ENCODE peak calls at places on chromosomes 16 and 17, in four cellular contexts. C is GM10248, H is head of caudate nucleus, S is putamen. T is an unnamed sample.
A peak's percentile ranks its signal among the peaks of the same experiment; 100 is the strongest.

GRCh38 chr17:35537569-35538209 is at the start of gene SLFN12L:
- DNase-seq in C (peak; percentile 40), H (no peak), S (no peak), T (peak; percentile 82)

GRCh38 chr17:36675250-36675649 is 73.9 kb downstream of the MRM1 start:
- DNase-seq in C (no peak), H (no peak), S (no peak), T (peak; percentile 42)

GRCh38 chr17:75109407-75110236 is at the start of gene ARMC7:
- DNase-seq in C (peak; percentile 97), H (peak; percentile 90), S (peak; percentile 83), T (peak; percentile 93)

GRCh38 chr17:21425321-21425720 is 49.2 kb downstream of the KCNJ12 start:
- DNase-seq in C (no peak), H (no peak), S (no peak), T (no peak)

GRCh38 chr17:4599505-4600281 is 15.4 kb downstream of the SMTNL2 start:
- DNase-seq in C (no peak), H (no peak), S (no peak), T (no peak)

GRCh38 chr17:55758171-55758570 is 7.3 kb downstream of the PCTP start:
- DNase-seq in C (no peak), H (no peak), S (no peak), T (no peak)

GRCh38 chr17:8875957-8876356 is 8.5 kb upstream of the PIK3R6 start:
- DNase-seq in C (no peak), H (no peak), S (no peak), T (no peak)

GRCh38 chr16:7990864-7991263 is 599.4 kb downstream of the TMEM114 start:
- DNase-seq in C (no peak), H (no peak), S (no peak), T (no peak)

GRCh38 chr16:78538919-78539318 is 439.5 kb downstream of the WWOX start:
- DNase-seq in C (no peak), H (no peak), S (no peak), T (no peak)

GRCh38 chr17:4035081-4035680 is 70.9 kb upstream of the ATP2A3 start:
- DNase-seq in C (no peak), H (no peak), S (no peak), T (no peak)

GRCh38 chr16:2470603-2471015 is 488 bp upstream of the NTN3 start:
- DNase-seq in C (no peak), H (no peak), S (no peak), T (no peak)

GRCh38 chr17:51610834-51611233 is 350.5 kb downstream of the UTP18 start:
- DNase-seq in C (no peak), H (no peak), S (no peak), T (no peak)

GRCh38 chr17:57011482-57012015 is 33.6 kb downstream of the SCPEP1 start:
- DNase-seq in C (no peak), H (no peak), S (no peak), T (no peak)

GRCh38 chr16:1141716-1142115 is 11.2 kb upstream of the CACNA1H start:
- DNase-seq in C (no peak), H (no peak), S (no peak), T (no peak)

GRCh38 chr16:19029980-19030379 is 37.4 kb upstream of the COQ7 start:
- DNase-seq in C (no peak), H (no peak), S (no peak), T (no peak)

GRCh38 chr17:75842963-75843576 is 1.1 kb downstream of the UNC13D start:
- DNase-seq in C (no peak), H (no peak), S (no peak), T (peak; percentile 49)

GRCh38 chr17:82017612-82018151 is 5.0 kb downstream of the CENPX start:
- DNase-seq in C (no peak), H (no peak), S (no peak), T (no peak)

GRCh38 chr17:8372422-8372821 is 4.1 kb downstream of the KRABD2 start:
- DNase-seq in C (no peak), H (no peak), S (no peak), T (no peak)

GRCh38 chr17:39486242-39486641 is 25.0 kb downstream of the CDK12 start:
- DNase-seq in C (no peak), H (no peak), S (no peak), T (no peak)

GRCh38 chr17:50911890-50912289 is 45.7 kb upstream of the TOB1 start:
- DNase-seq in C (no peak), H (no peak), S (no peak), T (no peak)

GRCh38 chr17:68572138-68572842 is 28.9 kb downstream of the FAM20A start:
- DNase-seq in C (no peak), H (no peak), S (no peak), T (no peak)

GRCh38 chr16:16009396-16009795 is 60.0 kb downstream of the ABCC1 start:
- DNase-seq in C (no peak), H (no peak), S (no peak), T (no peak)

GRCh38 chr17:20059728-20060188 is 50.6 kb downstream of the SPECC1 start:
- DNase-seq in C (peak; percentile 47), H (no peak), S (no peak), T (peak; percentile 83)

GRCh38 chr16:70472786-70473433 is 18.5 kb downstream of the FCSK start:
- DNase-seq in C (no peak), H (no peak), S (no peak), T (no peak)

GRCh38 chr17:77424585-77425344 is 284.0 kb downstream of the SEC14L1 start:
- DNase-seq in C (no peak), H (peak; percentile 82), S (peak; percentile 66), T (no peak)

GRCh38 chr17:17041018-17041521 is 1.2 kb upstream of the MPRIP start:
- DNase-seq in C (no peak), H (peak; percentile 61), S (peak; percentile 82), T (no peak)

GRCh38 chr17:21061971-21062526 is 19.2 kb upstream of the USP22 start:
- DNase-seq in C (peak; percentile 67), H (no peak), S (no peak), T (peak; percentile 77)

GRCh38 chr16:11370084-11370931 is 25.0 kb downstream of the RMI2 start:
- DNase-seq in C (peak; percentile 46), H (no peak), S (no peak), T (peak; percentile 71)

GRCh38 chr17:38557395-38557794 is 48.4 kb downstream of the SRCIN1 start:
- DNase-seq in C (no peak), H (no peak), S (no peak), T (no peak)

GRCh38 chr16:72620853-72621252 is 427.1 kb downstream of the ZFHX3 start:
- DNase-seq in C (no peak), H (no peak), S (no peak), T (no peak)

GRCh38 chr17:17819561-17819995 is 17.2 kb downstream of the SREBF1 start:
- DNase-seq in C (peak; percentile 89), H (peak; percentile 72), S (no peak), T (peak; percentile 91)

GRCh38 chr17:48915459-48916282 is 7.5 kb downstream of the UBE2Z start:
- DNase-seq in C (peak; percentile 76), H (no peak), S (no peak), T (peak; percentile 84)

GRCh38 chr17:49525831-49526741 is 31.0 kb downstream of the NGFR start:
- DNase-seq in C (no peak), H (no peak), S (no peak), T (no peak)